ENCODE peak calls at places on chromosomes 13 and 19, in six cellular contexts. One of them, this sample, is unnamed.

GRCh38 chr19:30078381-30078910 is 136.4 kb downstream of the URI1 start:
- DNase-seq in endothelial cell: no peak
- DNase-seq in NCI-H510A treated with DMSO at 0.1 percent for 48 hours: no peak
- DNase-seq in NCI-H1092 treated with DMSO at 0.1 percent for 48 hours: no peak
- DNase-seq in T-helper 9 cell: no peak
- DNase-seq in HT1080: no peak
- DNase-seq in this sample: no peak

GRCh38 chr13:31008400-31009115 is 76.1 kb downstream of the TEX26 start:
- DNase-seq in endothelial cell: no peak
- DNase-seq in HT1080: peak; percentile 43
- DNase-seq in NCI-H1092 treated with DMSO at 0.1 percent for 48 hours: no peak
- DNase-seq in T-helper 9 cell: no peak
- DNase-seq in NCI-H510A treated with DMSO at 0.1 percent for 48 hours: no peak
- DNase-seq in this sample: no peak

GRCh38 chr19:13839193-13839937 is 37.6 kb upstream of the NANOS3 start:
- DNase-seq in T-helper 9 cell: peak; percentile 77
- DNase-seq in HT1080: peak; percentile 90
- DNase-seq in NCI-H510A treated with DMSO at 0.1 percent for 48 hours: peak; percentile 7
- DNase-seq in endothelial cell: no peak
- DNase-seq in NCI-H1092 treated with DMSO at 0.1 percent for 48 hours: no peak
- DNase-seq in this sample: no peak

GRCh38 chr13:47168086-47168485 is 271.2 kb upstream of the HTR2A start:
- DNase-seq in HT1080: peak; percentile 72
- DNase-seq in T-helper 9 cell: no peak
- DNase-seq in endothelial cell: no peak
- DNase-seq in NCI-H510A treated with DMSO at 0.1 percent for 48 hours: no peak
- DNase-seq in NCI-H1092 treated with DMSO at 0.1 percent for 48 hours: no peak
- DNase-seq in this sample: no peak

GRCh38 chr19:35986664-35987570 is 8.1 kb upstream of the SDHAF1 start:
- DNase-seq in T-helper 9 cell: no peak
- DNase-seq in HT1080: no peak
- DNase-seq in NCI-H1092 treated with DMSO at 0.1 percent for 48 hours: peak; percentile 49
- DNase-seq in endothelial cell: peak; percentile 38
- DNase-seq in NCI-H510A treated with DMSO at 0.1 percent for 48 hours: peak; percentile 60
- DNase-seq in this sample: no peak

GRCh38 chr13:30743319-30744055 is 8.1 kb downstream of the ALOX5AP start:
- DNase-seq in NCI-H1092 treated with DMSO at 0.1 percent for 48 hours: no peak
- DNase-seq in NCI-H510A treated with DMSO at 0.1 percent for 48 hours: no peak
- DNase-seq in endothelial cell: no peak
- DNase-seq in T-helper 9 cell: no peak
- DNase-seq in HT1080: peak; percentile 98
- DNase-seq in this sample: no peak

GRCh38 chr19:52343548-52343947 is 7.5 kb downstream of the ZNF610 start:
- DNase-seq in T-helper 9 cell: peak; percentile 32
- DNase-seq in endothelial cell: peak; percentile 66
- DNase-seq in NCI-H510A treated with DMSO at 0.1 percent for 48 hours: no peak
- DNase-seq in HT1080: peak; percentile 25
- DNase-seq in NCI-H1092 treated with DMSO at 0.1 percent for 48 hours: peak; percentile 20
- DNase-seq in this sample: peak; percentile 68

GRCh38 chr13:51064753-51065152 is 46.3 kb downstream of the C13orf42 start:
- DNase-seq in endothelial cell: no peak
- DNase-seq in HT1080: no peak
- DNase-seq in T-helper 9 cell: no peak
- DNase-seq in NCI-H510A treated with DMSO at 0.1 percent for 48 hours: no peak
- DNase-seq in NCI-H1092 treated with DMSO at 0.1 percent for 48 hours: no peak
- DNase-seq in this sample: no peak

GRCh38 chr19:33040994-33041827 is 23.5 kb downstream of the RHPN2 start:
- DNase-seq in T-helper 9 cell: no peak
- DNase-seq in HT1080: no peak
- DNase-seq in endothelial cell: no peak
- DNase-seq in NCI-H1092 treated with DMSO at 0.1 percent for 48 hours: no peak
- DNase-seq in NCI-H510A treated with DMSO at 0.1 percent for 48 hours: no peak
- DNase-seq in this sample: peak; percentile 25

This sample was measured in progenitor cell of endocrine pancreas.